ENCODE peak calls at places on chromosomes 5 and 9, in four cellular contexts. Y is uterus, M is tibial artery, S is MM.1S. A is an unnamed sample.

GRCh38 chr5:369151-369939 is 47.8 kb downstream of the AHRR start:
- DNase-seq in Y (no peak), M (peak; percentile 47), S (no peak), A (no peak)

GRCh38 chr5:82413302-82414042 is 135.3 kb upstream of the RPS23 start:
- DNase-seq in Y (no peak), M (no peak), S (no peak), A (no peak)

GRCh38 chr5:68315679-68316271 is 100.2 kb downstream of the PIK3R1 start:
- DNase-seq in Y (no peak), M (no peak), S (peak; percentile 18), A (no peak)

GRCh38 chr5:131109540-131110255 is 55.4 kb downstream of the HINT1 start:
- DNase-seq in Y (no peak), M (no peak), S (peak; percentile 58), A (no peak)

GRCh38 chr5:160486573-160486972 is 64.9 kb downstream of the PTTG1 start:
- DNase-seq in Y (no peak), M (no peak), S (no peak), A (no peak)

GRCh38 chr5:180521591-180521990 is 27.4 kb downstream of the CNOT6 start:
- DNase-seq in Y (no peak), M (no peak), S (no peak), A (no peak)

GRCh38 chr9:104906441-104907277 is 21.3 kb downstream of the ABCA1 start:
- DNase-seq in Y (peak; percentile 61), M (no peak), S (no peak), A (no peak)

GRCh38 chr5:178338126-178338749 is 105.6 kb upstream of the PHYKPL start:
- DNase-seq in Y (no peak), M (peak; percentile 44), S (no peak), A (no peak)

GRCh38 chr5:143648696-143649095 is 163.3 kb upstream of the HMHB1 start:
- DNase-seq in Y (no peak), M (no peak), S (no peak), A (no peak)

GRCh38 chr5:95959051-95959963 is 2.3 kb downstream of the ELL2 start:
- DNase-seq in Y (no peak), M (no peak), S (no peak), A (no peak)

GRCh38 chr5:87120518-87121314 is 147.0 kb upstream of the RASA1 start:
- DNase-seq in Y (no peak), M (no peak), S (peak; percentile 74), A (no peak)

GRCh38 chr5:173243808-173244305 is 8.9 kb upstream of the NKX2-5 start:
- DNase-seq in Y (no peak), M (no peak), S (no peak), A (no peak)

GRCh38 chr5:31900296-31900865 is 261.4 kb downstream of the PDZD2 start:
- DNase-seq in Y (no peak), M (no peak), S (no peak), A (no peak)

GRCh38 chr5:163569284-163569683 is 63.9 kb downstream of the MAT2B start:
- DNase-seq in Y (no peak), M (no peak), S (no peak), A (no peak)

GRCh38 chr9:6184749-6185645 is 30.6 kb upstream of the IL33 start:
- DNase-seq in Y (peak; percentile 46), M (no peak), S (peak; percentile 34), A (no peak)

GRCh38 chr9:472676-473075 is 258.0 kb downstream of the DOCK8 start:
- DNase-seq in Y (no peak), M (no peak), S (no peak), A (no peak)

GRCh38 chr9:120299785-120300184 is 280.2 kb downstream of the CDK5RAP2 start:
- DNase-seq in Y (no peak), M (no peak), S (no peak), A (no peak)

GRCh38 chr9:18020254-18020745 is 441.4 kb downstream of the SH3GL2 start:
- DNase-seq in Y (peak; percentile 51), M (no peak), S (no peak), A (no peak)

GRCh38 chr9:105833271-105833975 is 139.1 kb downstream of the TMEM38B start:
- DNase-seq in Y (no peak), M (no peak), S (no peak), A (no peak)

GRCh38 chr5:142202282-142202681 is 93.7 kb downstream of the NDFIP1 start:
- DNase-seq in Y (no peak), M (no peak), S (no peak), A (no peak)

GRCh38 chr9:93984860-93985259 is 29.7 kb upstream of the BARX1 start:
- DNase-seq in Y (no peak), M (no peak), S (no peak), A (no peak)

GRCh38 chr9:80698725-80699124 is 990.6 kb downstream of the TLE1 start:
- DNase-seq in Y (no peak), M (no peak), S (no peak), A (no peak)

GRCh38 chr5:30926181-30926580 is 267.3 kb upstream of the CDH6 start:
- DNase-seq in Y (no peak), M (no peak), S (no peak), A (no peak)

GRCh38 chr5:9358961-9359686 is 186.8 kb downstream of the SEMA5A start:
- DNase-seq in Y (no peak), M (no peak), S (no peak), A (no peak)

GRCh38 chr9:120480707-120481106 is 99.3 kb downstream of the CDK5RAP2 start:
- DNase-seq in Y (no peak), M (no peak), S (no peak), A (no peak)

GRCh38 chr5:174729075-174729680 is 4.8 kb downstream of the MSX2 start:
- DNase-seq in Y (no peak), M (no peak), S (no peak), A (no peak)

GRCh38 chr5:96933764-96934163 is 2.1 kb upstream of the LNPEP start:
- DNase-seq in Y (no peak), M (no peak), S (peak; percentile 24), A (no peak)

GRCh38 chr5:45385321-45386058 is 310.7 kb downstream of the HCN1 start:
- DNase-seq in Y (no peak), M (no peak), S (no peak), A (no peak)

GRCh38 chr9:32738501-32739172 is 44.7 kb upstream of the TMEM215 start:
- DNase-seq in Y (no peak), M (no peak), S (no peak), A (no peak)

GRCh38 chr5:78295035-78295961 is 800 bp upstream of the AP3B1 start:
- DNase-seq in Y (peak; percentile 38), M (peak; percentile 67), S (peak; percentile 66), A (peak; percentile 54)

GRCh38 chr5:143008809-143009521 is 238.8 kb downstream of the ARHGAP26 start:
- DNase-seq in Y (no peak), M (no peak), S (peak; percentile 96), A (no peak)

GRCh38 chr5:32027717-32028321 is 146.3 kb downstream of the GOLPH3 start:
- DNase-seq in Y (peak; percentile 86), M (peak; percentile 87), S (no peak), A (peak; percentile 79)

GRCh38 chr5:42970636-42971559 is 69.2 kb downstream of the ANXA2R start:
- DNase-seq in Y (no peak), M (no peak), S (no peak), A (no peak)

GRCh38 chr5:56148453-56148971 is 84.6 kb downstream of the ANKRD55 start:
- DNase-seq in Y (no peak), M (no peak), S (peak; percentile 96), A (no peak)

GRCh38 chr9:69834056-69834455 is 13.4 kb downstream of the CFAP95 start:
- DNase-seq in Y (no peak), M (no peak), S (no peak), A (no peak)

GRCh38 chr9:69829484-69829883 is 8.9 kb downstream of the CFAP95 start:
- DNase-seq in Y (no peak), M (no peak), S (no peak), A (no peak)

GRCh38 chr9:69831621-69832020 is 11.0 kb downstream of the CFAP95 start:
- DNase-seq in Y (no peak), M (no peak), S (no peak), A (no peak)

GRCh38 chr9:69835412-69836080 is 14.9 kb downstream of the CFAP95 start:
- DNase-seq in Y (no peak), M (no peak), S (no peak), A (no peak)

GRCh38 chr9:69834591-69835184 is 14.1 kb downstream of the CFAP95 start:
- DNase-seq in Y (no peak), M (no peak), S (no peak), A (no peak)
- H3K4me3 ChIP-seq in Y (no peak overlapping the region), M (no peak overlapping the region), S (no peak overlapping the region), A (no peak overlapping the region)

GRCh38 chr5:67206381-67207328 is 10.1 kb upstream of the CD180 start:
- DNase-seq in Y (no peak), M (no peak), S (peak; percentile 95), A (no peak)
- H3K27ac ChIP-seq in Y (peak overlapping the region; percentile 47), M (no peak overlapping the region), S (no peak overlapping the region), A (no peak overlapping the region)

DNA sequence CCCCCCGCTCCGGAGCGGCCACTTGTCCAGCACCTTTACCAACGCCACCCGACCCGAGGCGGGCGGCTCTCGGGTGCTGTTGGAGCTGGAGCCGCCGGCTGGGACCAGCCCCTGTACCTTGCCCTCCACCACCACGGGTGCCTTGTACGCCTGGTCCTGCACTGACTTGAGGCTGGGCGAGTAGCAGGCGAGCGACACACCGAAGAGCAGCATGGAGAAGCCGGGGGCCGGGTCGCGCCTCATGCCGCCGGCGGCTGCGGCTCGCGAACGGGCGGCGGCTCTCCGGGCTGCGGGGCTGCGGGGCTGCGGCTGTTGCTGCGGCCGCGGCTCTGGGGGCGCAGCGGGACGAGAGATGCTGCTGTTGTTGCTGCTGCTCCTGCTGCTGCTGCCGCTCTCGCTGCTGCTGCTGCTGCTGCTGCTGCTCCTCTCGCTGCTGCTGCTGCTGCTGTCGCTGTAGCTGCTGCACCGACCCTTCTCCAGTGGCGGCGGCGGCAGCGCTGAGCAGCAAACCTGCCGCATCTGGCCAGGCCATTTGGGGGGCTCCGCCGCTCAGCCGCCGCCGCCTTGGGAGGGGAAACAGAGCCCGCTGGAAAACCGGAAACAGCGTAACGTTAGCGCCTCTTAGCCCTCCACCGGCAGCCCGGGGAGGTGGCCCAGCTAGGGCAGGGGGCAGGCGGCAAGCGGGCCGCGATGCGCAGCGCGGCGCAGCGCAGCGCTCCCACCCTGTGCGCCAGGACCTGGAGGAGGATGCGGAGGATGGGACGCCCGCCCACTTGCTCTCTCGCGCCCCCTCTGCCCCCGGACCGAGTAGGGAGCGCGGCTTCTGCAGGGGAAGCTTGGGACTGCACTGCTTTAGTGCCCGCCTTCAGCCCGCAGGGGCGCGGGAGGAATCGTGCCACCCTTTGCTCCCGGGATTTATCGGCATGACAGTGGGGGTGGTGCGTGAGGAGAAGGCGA is at the start of gene NRG2:
- DNase-seq in Y (peak; percentile 67), M (peak; percentile 82), S (peak; percentile 60), A (peak; percentile 84)
- H3K4me3 ChIP-seq in Y (peak within 1 kb of the TSS; percentile 50), M (peak within 1 kb of the TSS; percentile 75), S (peak within 1 kb of the TSS; percentile 83), A (peak within 1 kb of the TSS; percentile 48)

GRCh38 chr5:150630016-150630415 is 10.4 kb upstream of the SYNPO start:
- DNase-seq in Y (no peak), M (no peak), S (no peak), A (peak; percentile 46)

GRCh38 chr5:150628936-150629485 is 11.4 kb upstream of the SYNPO start:
- DNase-seq in Y (no peak), M (no peak), S (no peak), A (no peak)

GRCh38 chr5:150625831-150626746 is 14.4 kb upstream of the SYNPO start:
- DNase-seq in Y (no peak), M (peak; percentile 70), S (no peak), A (no peak)

GRCh38 chr5:150626853-150627276 is 13.6 kb upstream of the SYNPO start:
- DNase-seq in Y (peak; percentile 66), M (peak; percentile 90), S (no peak), A (no peak)

GRCh38 chr5:150627731-150628545 is 12.5 kb upstream of the SYNPO start:
- DNase-seq in Y (no peak), M (peak; percentile 69), S (no peak), A (no peak)
- H3K27ac ChIP-seq in Y (peak overlapping the region; percentile 90), M (peak overlapping the region; percentile 99), S (no peak overlapping the region), A (peak overlapping the region; percentile 80)

GRCh38 chr9:34343605-34344004 is 14.2 kb downstream of the NUDT2 start:
- DNase-seq in Y (no peak), M (no peak), S (no peak), A (no peak)
- H3K4me3 ChIP-seq in Y (no peak overlapping the region), M (no peak overlapping the region), S (no peak overlapping the region), A (no peak overlapping the region)